ENCODE peak calls at places on chromosomes 3 and 15, in five cellular contexts. Z is activated gamma-delta T cell, P is ascending aorta, Y is ovary, B is iPS-NIHi11. F is an unnamed sample.

GRCh38 chr3:115693868-115694267 is 70.6 kb downstream of the GAP43 start:
- DNase-seq in Z (no peak), P (no peak), Y (no peak), B (no peak), F (no peak)

GRCh38 chr15:32866486-32867312 is 148.9 kb downstream of the GREM1 start:
- DNase-seq in Z (no peak), P (no peak), Y (no peak), B (no peak), F (no peak)

GRCh38 chr3:179450901-179451334 is 352 bp downstream of the GNB4 start:
- DNase-seq in Z (peak), P (no peak), Y (peak), B (peak), F (no peak)

GRCh38 chr3:116338713-116339112 is 106.6 kb downstream of the LSAMP start:
- DNase-seq in Z (no peak), P (no peak), Y (no peak), B (no peak), F (no peak)

GRCh38 chr3:67509471-67510075 is 144.8 kb downstream of the SUCLG2 start:
- DNase-seq in Z (no peak), P (no peak), Y (no peak), B (no peak), F (no peak)

GRCh38 chr15:50163719-50164410 is 18.1 kb upstream of the SLC27A2 start:
- DNase-seq in Z (no peak), P (no peak), Y (no peak), B (no peak), F (no peak)

GRCh38 chr3:105957722-105958121 is 88.9 kb upstream of the CBLB start:
- DNase-seq in Z (no peak), P (no peak), Y (no peak), B (no peak), F (no peak)

GRCh38 chr3:197378987-197379718 is 80.7 kb upstream of the DLG1 start:
- DNase-seq in Z (no peak), P (no peak), Y (no peak), B (no peak), F (no peak)

GRCh38 chr3:73449774-73450173 is 175.0 kb downstream of the PDZRN3 start:
- DNase-seq in Z (no peak), P (no peak), Y (no peak), B (no peak), F (no peak)

F was measured in B cell.